ENCODE peak calls at places on chromosome 18, in ten cellular contexts. F is transverse colon; J is GM23338; X is tibial artery; D is OCI-LY7; L is cardiac fibroblast; R is CD8-positive, alpha-beta T cell; I is breast epithelium; G is HFF-Myc; V is PC-9. H is an unnamed sample.

GRCh38 chr18:6873352-6873751 is 143.8 kb downstream of the ARHGAP28 start:
- DNase-seq in D (no peak), V (no peak), L (no peak), F (no peak), X (no peak), R (no peak), I (no peak), G (no peak), J (no peak), H (no peak)

GRCh38 chr18:21444465-21445023 is 156.0 kb downstream of the ESCO1 start:
- DNase-seq in J (peak), I (no peak), R (no peak), G (no peak), V (peak), F (peak), D (peak), L (peak), X (no peak), H (peak)

GRCh38 chr18:23986610-23987359 is 27.8 kb upstream of the TTC39C start:
- DNase-seq in V (no peak), F (no peak), J (no peak), G (no peak), I (no peak), D (no peak), L (no peak), R (no peak), X (no peak), H (no peak)

GRCh38 chr18:66560092-66560491 is 43.8 kb downstream of the CDH19 start:
- DNase-seq in V (peak), I (no peak), D (no peak), R (no peak), G (no peak), X (no peak), J (peak), L (peak), F (no peak), H (peak)

GRCh38 chr18:12770469-12771219 is 67.8 kb downstream of the PSMG2 start:
- DNase-seq in X (no peak), F (no peak), V (no peak), I (no peak), G (no peak), R (no peak), L (no peak), D (no peak), J (no peak), H (no peak)

GRCh38 chr18:34729264-34729663 is 19.2 kb downstream of the DTNA start:
- DNase-seq in D (peak), L (peak), F (peak), R (no peak), I (no peak), X (no peak), G (no peak), V (no peak), J (peak), H (no peak)

GRCh38 chr18:45589559-45590041 is 25.7 kb upstream of the SLC14A2 start:
- DNase-seq in D (no peak), J (peak), X (no peak), L (peak), I (no peak), G (peak), F (no peak), V (no peak), R (no peak), H (peak)

GRCh38 chr18:34729740-34730338 is 19.7 kb downstream of the DTNA start:
- DNase-seq in V (no peak), G (no peak), J (no peak), X (peak), L (peak), R (no peak), F (no peak), D (no peak), I (no peak), H (no peak)

GRCh38 chr18:6113650-6114049 is 218.3 kb upstream of the TMEM200C start:
- DNase-seq in L (no peak), G (no peak), X (no peak), V (no peak), D (no peak), F (no peak), J (no peak), I (no peak), R (no peak), H (no peak)

GRCh38 chr18:29711931-29712330 is 1330.6 kb downstream of the DSC3 start:
- DNase-seq in I (no peak), X (no peak), J (peak), D (no peak), G (no peak), R (no peak), V (no peak), L (no peak), F (no peak), H (no peak)

GRCh38 chr18:46155652-46156051 is 51.5 kb downstream of the HAUS1 start:
- DNase-seq in L (peak), F (no peak), J (no peak), R (peak), D (no peak), V (peak), X (no peak), I (no peak), G (no peak), H (peak)

GRCh38 chr18:23302852-23303527 is 150.1 kb upstream of the RIOK3 start:
- DNase-seq in D (no peak), F (no peak), V (no peak), G (no peak), L (peak), X (no peak), J (no peak), I (no peak), R (no peak), H (peak)

GRCh38 chr18:76620326-76620813 is 125.3 kb upstream of the ZNF516 start:
- DNase-seq in J (peak), X (peak), V (peak), I (no peak), L (peak), F (peak), R (peak), G (peak), D (peak), H (no peak)

GRCh38 chr18:67726882-67727281 is 210.4 kb upstream of the DSEL start:
- DNase-seq in F (no peak), V (no peak), R (no peak), J (no peak), D (no peak), X (no peak), L (no peak), G (no peak), I (no peak), H (no peak)

GRCh38 chr18:68800075-68800474 is 2.2 kb downstream of the CCDC102B start:
- DNase-seq in D (no peak), G (no peak), J (peak), R (no peak), X (no peak), V (no peak), I (no peak), F (no peak), L (peak), H (no peak)
- H3K4me3 ChIP-seq in D (no peak), G (no peak), J (no peak), R (no peak), X (no peak), V (no peak), I (no peak), F (no peak), L (no peak), H (no peak)

GRCh38 chr18:9401166-9401565 is 66.6 kb downstream of the TWSG1 start:
- DNase-seq in D (no peak), I (no peak), J (no peak), G (no peak), F (no peak), L (peak), X (no peak), V (no peak), R (no peak), H (no peak)

GRCh38 chr18:9404565-9405060 is 70.0 kb downstream of the TWSG1 start:
- DNase-seq in F (no peak), I (no peak), L (peak), G (no peak), V (no peak), X (peak), R (peak), D (no peak), J (no peak), H (no peak)

GRCh38 chr18:9405130-9405529 is 70.2 kb upstream of the RALBP1 start:
- DNase-seq in R (no peak), F (no peak), V (no peak), L (no peak), J (no peak), G (no peak), I (no peak), D (no peak), X (no peak), H (no peak)

GRCh38 chr18:9405977-9406376 is 69.3 kb upstream of the RALBP1 start:
- DNase-seq in J (no peak), G (no peak), F (no peak), V (no peak), L (no peak), R (no peak), X (no peak), I (no peak), D (no peak), H (no peak)

DNA sequence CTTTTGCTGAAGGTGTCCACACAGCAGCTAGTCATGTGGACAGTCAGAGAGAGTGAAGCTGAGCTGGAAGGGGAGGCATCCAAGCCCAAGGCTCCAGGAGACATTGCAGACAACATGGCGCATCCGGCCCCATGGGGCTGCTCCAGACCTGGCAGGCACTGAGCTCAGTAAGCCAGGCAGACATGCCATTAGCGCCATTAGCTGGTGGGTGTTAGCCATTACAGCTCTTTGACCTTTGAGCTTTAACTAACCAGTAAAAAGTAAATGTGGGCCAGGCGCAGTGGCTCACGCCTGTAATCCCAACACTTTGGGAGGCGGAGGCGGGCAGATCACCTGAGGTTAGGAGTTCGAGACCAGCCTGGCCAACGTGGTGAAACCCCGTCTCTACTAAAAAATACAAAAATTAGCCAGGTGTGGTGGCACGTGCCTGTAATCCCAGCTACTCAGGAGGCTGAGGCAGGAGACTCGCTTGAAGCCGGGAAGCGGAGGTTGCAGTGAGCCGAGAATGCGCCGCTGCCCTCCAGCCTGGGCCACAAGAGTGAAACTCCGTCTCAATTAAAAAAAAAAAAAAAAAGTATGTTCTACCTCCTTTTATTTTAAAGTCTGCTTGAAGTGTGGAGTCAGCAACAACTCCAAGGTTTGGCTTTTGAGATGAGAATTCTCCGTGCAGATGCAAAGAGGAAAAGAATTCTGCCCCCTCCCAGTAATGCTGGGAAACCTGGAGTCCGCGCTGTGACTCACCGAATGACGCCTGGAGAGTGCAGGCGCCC is 69.4 kb downstream of the TWSG1 start:
- DNase-seq in X (no peak), R (no peak), G (no peak), I (no peak), L (no peak), D (no peak), J (peak), F (no peak), V (no peak), H (no peak)
- TF ChIP-seq CTCF in X (no peak), R (no peak), G (no peak), I (no peak), L (no peak), D (no peak), J (peak), F (no peak), V (no peak), H (no peak)

GRCh38 chr18:2976733-2977132 is 36.2 kb downstream of the LPIN2 start:
- DNase-seq in X (no peak), V (no peak), J (no peak), F (no peak), L (no peak), G (no peak), D (no peak), I (no peak), R (no peak), H (no peak)

GRCh38 chr18:2979027-2979570 is 33.8 kb downstream of the LPIN2 start:
- DNase-seq in J (no peak), L (peak), R (no peak), X (no peak), D (no peak), G (no peak), V (no peak), F (no peak), I (no peak), H (peak)

GRCh38 chr18:2979871-2980606 is 32.9 kb downstream of the LPIN2 start:
- DNase-seq in L (no peak), D (peak), I (no peak), G (no peak), J (no peak), R (no peak), V (no peak), F (no peak), X (peak), H (no peak)

GRCh38 chr18:2978626-2979025 is 34.3 kb downstream of the LPIN2 start:
- DNase-seq in F (no peak), L (peak), X (no peak), D (no peak), I (no peak), J (no peak), G (no peak), V (no peak), R (no peak), H (peak)

GRCh38 chr18:2978208-2978607 is 34.7 kb downstream of the LPIN2 start:
- DNase-seq in F (no peak), X (no peak), G (no peak), D (no peak), R (no peak), J (no peak), I (no peak), V (no peak), L (peak), H (peak)
- H3K4me3 ChIP-seq in F (peak), X (peak), G (no peak), D (no peak), R (peak), J (no peak), I (no peak), V (no peak), L (no peak), H (peak)

DNA sequence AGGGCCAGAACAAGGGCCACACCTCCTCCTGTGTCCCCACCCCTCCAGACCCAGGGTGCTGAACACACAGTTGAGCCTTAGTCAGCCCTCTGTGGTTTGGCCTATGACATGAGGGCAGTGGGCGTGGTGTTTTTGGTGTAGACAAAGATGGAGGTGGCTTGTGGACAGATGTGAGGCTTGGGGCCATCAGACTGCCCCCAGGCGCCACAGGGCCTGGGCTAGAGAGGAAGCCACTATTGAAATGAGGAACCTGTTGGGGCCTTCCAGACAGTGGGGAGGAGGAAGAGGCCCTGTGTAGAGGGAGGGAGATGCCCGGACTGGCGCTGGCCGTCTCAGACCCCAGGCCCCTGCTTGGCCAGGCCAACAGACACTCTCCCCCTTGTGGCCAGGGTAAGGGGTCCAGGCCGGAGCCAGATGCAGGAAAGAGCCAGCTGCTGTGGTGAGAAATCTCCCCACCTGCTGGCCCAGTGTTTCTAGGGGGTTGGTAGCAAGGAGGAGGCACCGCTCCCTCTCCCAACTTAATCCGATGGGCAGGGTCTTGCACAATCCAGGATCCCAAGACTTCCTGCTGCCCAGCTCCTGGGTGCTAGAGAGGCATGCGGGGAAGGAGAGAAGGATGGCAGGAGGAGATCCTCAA is 53.8 kb downstream of the SMAD7 start:
- DNase-seq in R (no peak), D (peak), J (peak), I (no peak), F (peak), X (peak), V (peak), L (peak), G (peak), H (no peak)
- TF ChIP-seq CTCF in R (no peak), D (peak), J (peak), I (no peak), F (no peak), X (no peak), V (no peak), L (no peak), G (peak), H (peak)

GRCh38 chr18:32441536-32441935 is 29.1 kb downstream of the GAREM1 start:
- DNase-seq in D (no peak), J (no peak), I (no peak), R (no peak), L (peak), F (no peak), X (no peak), G (no peak), V (no peak), H (peak)
- H3K4me3 ChIP-seq in D (no peak), J (no peak), I (no peak), R (no peak), L (no peak), F (no peak), X (peak), G (no peak), V (no peak), H (peak)

GRCh38 chr18:65527879-65528633 is 222.8 kb upstream of the CDH7 start:
- DNase-seq in G (no peak), L (no peak), D (no peak), X (no peak), R (no peak), I (no peak), F (no peak), V (no peak), J (no peak), H (no peak)
- TF ChIP-seq CTCF in G (no peak), L (no peak), D (no peak), X (no peak), R (no peak), I (no peak), F (no peak), V (no peak), J (no peak), H (no peak)

DNA sequence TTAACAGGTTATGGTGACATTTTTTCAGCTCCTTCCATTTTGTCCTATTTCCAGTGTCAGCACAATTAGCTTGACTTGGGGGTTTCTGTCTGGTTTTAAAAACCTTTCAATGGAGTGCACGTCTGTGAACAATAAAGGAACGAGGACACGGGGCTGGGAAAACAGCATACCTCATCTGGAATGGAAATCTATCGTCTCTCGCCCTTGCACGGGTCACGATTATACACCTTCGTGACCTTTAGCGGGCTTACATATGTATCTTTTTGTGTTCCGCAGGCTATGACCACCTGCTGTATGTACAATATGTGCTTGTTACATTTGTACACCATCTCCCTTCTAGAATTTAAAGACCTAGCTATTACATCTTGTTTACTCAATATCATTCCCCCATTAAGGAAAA is 2.3 kb upstream of the ZNF532 start:
- DNase-seq in L (no peak), F (no peak), X (no peak), V (no peak), R (no peak), J (no peak), I (no peak), G (no peak), D (peak), H (no peak)
- H3K4me3 ChIP-seq in L (no peak), F (peak), X (peak), V (peak), R (no peak), J (peak), I (peak), G (peak), D (peak), H (peak)

DNA sequence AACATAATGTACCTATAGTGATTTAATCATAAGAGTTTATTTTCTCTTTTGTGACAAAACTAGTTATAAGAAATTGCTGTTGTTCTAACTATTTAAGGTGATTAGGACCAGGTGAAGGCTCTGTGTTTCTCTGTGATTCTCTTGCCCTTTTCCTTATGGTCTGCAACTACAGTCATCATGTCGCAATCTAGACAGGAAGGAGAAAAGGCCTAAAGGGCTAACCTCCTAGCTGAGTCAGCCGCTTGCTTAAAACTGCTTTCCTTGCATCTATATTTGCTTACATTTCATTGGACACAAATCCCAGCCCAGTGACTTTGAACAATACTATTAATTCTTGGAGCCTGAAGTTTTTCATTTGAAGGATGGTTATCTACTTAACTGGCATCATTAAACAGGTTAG is 93.1 kb downstream of the PIK3C3 start:
- DNase-seq in F (no peak), R (no peak), G (peak), X (no peak), V (peak), I (no peak), J (no peak), D (no peak), L (peak), H (peak)
- TF ChIP-seq CTCF in F (no peak), R (no peak), G (no peak), X (no peak), V (no peak), I (no peak), J (no peak), D (no peak), L (no peak), H (no peak)

GRCh38 chr18:62523255-62523588 is 397 bp downstream of the ZCCHC2 start:
- DNase-seq in V (no peak), D (no peak), R (no peak), F (no peak), G (no peak), I (no peak), L (no peak), X (no peak), J (peak), H (no peak)

GRCh38 chr18:62522178-62522509 is 681 bp upstream of the ZCCHC2 start:
- DNase-seq in G (no peak), V (no peak), X (no peak), L (no peak), F (no peak), R (no peak), J (no peak), I (no peak), D (no peak), H (no peak)

GRCh38 chr18:62521082-62521481 is 1.7 kb upstream of the ZCCHC2 start:
- DNase-seq in F (no peak), V (no peak), X (no peak), I (no peak), L (no peak), R (no peak), J (no peak), G (no peak), D (no peak), H (no peak)

GRCh38 chr18:62522510-62523254 is at the start of gene ZCCHC2:
- DNase-seq in V (peak), X (peak), F (peak), J (peak), L (peak), I (peak), R (peak), G (peak), D (peak), H (peak)

DNA sequence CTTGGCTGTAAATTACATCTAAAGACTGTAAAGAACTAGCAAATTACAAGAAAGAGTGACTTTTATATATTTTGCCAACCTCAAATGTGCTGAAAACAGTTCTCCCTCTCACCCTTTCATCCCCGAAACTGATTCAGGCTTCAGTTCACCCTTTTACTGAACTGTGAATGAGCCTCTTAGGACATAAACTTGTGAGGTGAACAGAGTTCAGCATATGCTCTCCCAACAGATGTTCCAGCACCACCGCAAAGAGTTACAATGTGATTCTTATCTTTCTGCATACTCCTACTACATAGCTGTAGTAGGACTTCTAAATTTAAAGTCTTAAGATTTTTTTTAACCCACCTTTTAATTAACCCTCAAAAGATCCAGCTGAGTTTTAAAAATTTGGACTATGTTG is 1.2 kb upstream of the ZCCHC2 start:
- DNase-seq in V (no peak), F (no peak), I (no peak), R (no peak), J (no peak), G (no peak), L (peak), X (no peak), D (no peak), H (no peak)
- H3K4me3 ChIP-seq in V (peak), F (peak), I (peak), R (no peak), J (peak), G (peak), L (no peak), X (peak), D (peak), H (no peak)

GRCh38 chr18:11655605-11655932 is 33.5 kb upstream of the GNAL start:
- DNase-seq in F (no peak), L (no peak), X (no peak), G (no peak), D (no peak), V (no peak), R (no peak), J (no peak), I (no peak), H (no peak)
- TF ChIP-seq CTCF in F (no peak), L (no peak), X (no peak), G (no peak), D (peak), V (peak), R (no peak), J (peak), I (no peak), H (no peak)

H was measured in astrocyte of the cerebellum.